ENCODE peak calls at places on chromosomes 3 and 15, in ten cellular contexts. One of them, this sample, is unnamed.

GRCh38 chr15:90840954-90841353 is 27.4 kb upstream of the FURIN start:
- DNase-seq in CD8-positive, alpha-beta memory T cell: no peak
- DNase-seq in GM23248: no peak
- DNase-seq in neural progenitor cell: no peak
- DNase-seq in psoas muscle: no peak
- DNase-seq in esophagus squamous epithelium: no peak
- DNase-seq in left ventricle myocardium inferior: no peak
- DNase-seq in transverse colon: no peak
- DNase-seq in lower lobe of right lung: no peak
- DNase-seq in adrenal gland: no peak
- DNase-seq in this sample: no peak

GRCh38 chr3:156291269-156292123 is 171.1 kb downstream of the KCNAB1 start:
- DNase-seq in adrenal gland: peak; percentile 26
- DNase-seq in CD8-positive, alpha-beta memory T cell: peak; percentile 21
- DNase-seq in GM23248: peak; percentile 58
- DNase-seq in left ventricle myocardium inferior: peak; percentile 15
- DNase-seq in neural progenitor cell: peak; percentile 76
- DNase-seq in esophagus squamous epithelium: no peak
- DNase-seq in transverse colon: no peak
- DNase-seq in psoas muscle: no peak
- DNase-seq in lower lobe of right lung: no peak
- DNase-seq in this sample: no peak

GRCh38 chr3:157611176-157611575 is 108.0 kb upstream of the VEPH1 start:
- DNase-seq in GM23248: no peak
- DNase-seq in neural progenitor cell: no peak
- DNase-seq in left ventricle myocardium inferior: no peak
- DNase-seq in lower lobe of right lung: no peak
- DNase-seq in psoas muscle: no peak
- DNase-seq in esophagus squamous epithelium: no peak
- DNase-seq in transverse colon: no peak
- DNase-seq in adrenal gland: no peak
- DNase-seq in CD8-positive, alpha-beta memory T cell: no peak
- DNase-seq in this sample: no peak

GRCh38 chr3:71703796-71704195 is 21.4 kb downstream of the EIF4E3 start:
- DNase-seq in esophagus squamous epithelium: no peak
- DNase-seq in psoas muscle: no peak
- DNase-seq in left ventricle myocardium inferior: no peak
- DNase-seq in neural progenitor cell: no peak
- DNase-seq in adrenal gland: no peak
- DNase-seq in GM23248: no peak
- DNase-seq in lower lobe of right lung: no peak
- DNase-seq in transverse colon: no peak
- DNase-seq in CD8-positive, alpha-beta memory T cell: no peak
- DNase-seq in this sample: no peak

GRCh38 chr3:114756506-114757279 is 390.4 kb downstream of the ZBTB20 start:
- DNase-seq in lower lobe of right lung: no peak
- DNase-seq in transverse colon: no peak
- DNase-seq in esophagus squamous epithelium: no peak
- DNase-seq in adrenal gland: no peak
- DNase-seq in neural progenitor cell: no peak
- DNase-seq in CD8-positive, alpha-beta memory T cell: no peak
- DNase-seq in left ventricle myocardium inferior: no peak
- DNase-seq in GM23248: peak; percentile 90
- DNase-seq in psoas muscle: no peak
- DNase-seq in this sample: no peak

GRCh38 chr3:13316603-13317002 is 103.5 kb downstream of the NUP210 start:
- DNase-seq in GM23248: no peak
- DNase-seq in psoas muscle: no peak
- DNase-seq in CD8-positive, alpha-beta memory T cell: no peak
- DNase-seq in neural progenitor cell: no peak
- DNase-seq in lower lobe of right lung: no peak
- DNase-seq in adrenal gland: no peak
- DNase-seq in transverse colon: no peak
- DNase-seq in left ventricle myocardium inferior: no peak
- DNase-seq in esophagus squamous epithelium: no peak
- DNase-seq in this sample: no peak

GRCh38 chr3:111924283-111924682 is 54.5 kb upstream of the ABHD10 start:
- DNase-seq in adrenal gland: no peak
- DNase-seq in GM23248: no peak
- DNase-seq in psoas muscle: peak; percentile 85
- DNase-seq in left ventricle myocardium inferior: peak; percentile 64
- DNase-seq in lower lobe of right lung: peak; percentile 50
- DNase-seq in CD8-positive, alpha-beta memory T cell: no peak
- DNase-seq in transverse colon: peak; percentile 39
- DNase-seq in neural progenitor cell: no peak
- DNase-seq in esophagus squamous epithelium: no peak
- DNase-seq in this sample: no peak

GRCh38 chr15:82045179-82045891 is 483 bp downstream of the MEX3B start:
- DNase-seq in CD8-positive, alpha-beta memory T cell: peak; percentile 17
- DNase-seq in lower lobe of right lung: peak; percentile 67
- DNase-seq in transverse colon: peak; percentile 20
- DNase-seq in GM23248: peak; percentile 80
- DNase-seq in left ventricle myocardium inferior: peak; percentile 44
- DNase-seq in psoas muscle: peak; percentile 67
- DNase-seq in adrenal gland: peak; percentile 41
- DNase-seq in esophagus squamous epithelium: no peak
- DNase-seq in neural progenitor cell: peak; percentile 80
- DNase-seq in this sample: peak; percentile 66

GRCh38 chr15:67462802-67463201 is 58.1 kb upstream of the C15orf61 start:
- DNase-seq in esophagus squamous epithelium: no peak
- DNase-seq in GM23248: no peak
- DNase-seq in left ventricle myocardium inferior: no peak
- DNase-seq in neural progenitor cell: no peak
- DNase-seq in adrenal gland: no peak
- DNase-seq in psoas muscle: no peak
- DNase-seq in transverse colon: no peak
- DNase-seq in CD8-positive, alpha-beta memory T cell: no peak
- DNase-seq in lower lobe of right lung: no peak
- DNase-seq in this sample: no peak

GRCh38 chr3:8501388-8502131 is at the start of gene LMCD1:
- DNase-seq in esophagus squamous epithelium: peak; percentile 52
- DNase-seq in lower lobe of right lung: peak; percentile 95
- DNase-seq in transverse colon: peak; percentile 95
- DNase-seq in left ventricle myocardium inferior: peak; percentile 96
- DNase-seq in GM23248: peak; percentile 98
- DNase-seq in adrenal gland: peak; percentile 94
- DNase-seq in CD8-positive, alpha-beta memory T cell: peak; percentile 42
- DNase-seq in neural progenitor cell: peak; percentile 97
- DNase-seq in psoas muscle: peak; percentile 98
- DNase-seq in this sample: peak; percentile 96

GRCh38 chr3:13776253-13777050 is 103.4 kb downstream of the WNT7A start:
- DNase-seq in CD8-positive, alpha-beta memory T cell: no peak
- DNase-seq in psoas muscle: no peak
- DNase-seq in esophagus squamous epithelium: no peak
- DNase-seq in left ventricle myocardium inferior: no peak
- DNase-seq in lower lobe of right lung: no peak
- DNase-seq in neural progenitor cell: no peak
- DNase-seq in adrenal gland: no peak
- DNase-seq in GM23248: no peak
- DNase-seq in transverse colon: no peak
- DNase-seq in this sample: no peak

GRCh38 chr3:42746455-42747450 is 26.3 kb downstream of the CCDC13 start:
- DNase-seq in esophagus squamous epithelium: no peak
- DNase-seq in CD8-positive, alpha-beta memory T cell: no peak
- DNase-seq in transverse colon: no peak
- DNase-seq in left ventricle myocardium inferior: no peak
- DNase-seq in psoas muscle: no peak
- DNase-seq in neural progenitor cell: peak; percentile 38
- DNase-seq in adrenal gland: no peak
- DNase-seq in GM23248: no peak
- DNase-seq in lower lobe of right lung: no peak
- DNase-seq in this sample: no peak

GRCh38 chr15:29920515-29920914 is 98.2 kb upstream of the TJP1 start:
- DNase-seq in psoas muscle: no peak
- DNase-seq in CD8-positive, alpha-beta memory T cell: no peak
- DNase-seq in neural progenitor cell: no peak
- DNase-seq in left ventricle myocardium inferior: no peak
- DNase-seq in esophagus squamous epithelium: no peak
- DNase-seq in adrenal gland: no peak
- DNase-seq in lower lobe of right lung: peak; percentile 64
- DNase-seq in transverse colon: no peak
- DNase-seq in GM23248: peak; percentile 24
- DNase-seq in this sample: no peak

GRCh38 chr15:83115831-83116565 is 8.6 kb downstream of the TM6SF1 start:
- DNase-seq in GM23248: no peak
- DNase-seq in left ventricle myocardium inferior: no peak
- DNase-seq in lower lobe of right lung: no peak
- DNase-seq in esophagus squamous epithelium: no peak
- DNase-seq in CD8-positive, alpha-beta memory T cell: no peak
- DNase-seq in psoas muscle: no peak
- DNase-seq in neural progenitor cell: no peak
- DNase-seq in transverse colon: no peak
- DNase-seq in adrenal gland: no peak
- DNase-seq in this sample: no peak

DNA sequence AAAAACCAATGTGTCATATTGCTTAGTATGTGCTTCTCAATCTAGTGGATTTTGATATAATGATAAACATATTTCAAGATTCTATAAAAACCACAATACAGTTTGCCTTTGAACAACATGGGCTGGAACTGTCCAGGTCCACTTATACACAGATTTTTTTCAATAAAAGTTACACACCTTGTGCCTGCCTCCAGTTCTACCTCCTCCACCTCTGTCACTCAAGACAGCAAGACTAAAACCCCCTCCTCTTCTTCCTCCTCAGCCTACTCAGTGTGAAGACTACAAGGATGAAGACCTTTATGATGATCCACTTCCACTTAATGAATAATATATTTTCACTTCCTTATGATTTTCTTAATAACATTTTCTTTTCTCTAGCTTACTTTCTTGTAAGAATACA is 5.7 kb downstream of the SETD2 start:
- DNase-seq in neural progenitor cell: no peak
- DNase-seq in CD8-positive, alpha-beta memory T cell: no peak
- DNase-seq in transverse colon: no peak
- DNase-seq in lower lobe of right lung: no peak
- DNase-seq in psoas muscle: no peak
- DNase-seq in esophagus squamous epithelium: no peak
- DNase-seq in left ventricle myocardium inferior: no peak
- DNase-seq in adrenal gland: no peak
- DNase-seq in GM23248: no peak
- DNase-seq in this sample: no peak
- H3K4me1 ChIP-seq in neural progenitor cell: peaks cover 28% of the 10 kb centered on the region
- H3K4me1 ChIP-seq in CD8-positive, alpha-beta memory T cell: peaks cover 73% of the 10 kb centered on the region
- H3K4me1 ChIP-seq in transverse colon: peaks cover 53% of the 10 kb centered on the region
- H3K4me1 ChIP-seq in lower lobe of right lung: peaks cover 72% of the 10 kb centered on the region
- H3K4me1 ChIP-seq in psoas muscle: peaks cover 65% of the 10 kb centered on the region
- H3K4me1 ChIP-seq in esophagus squamous epithelium: peaks cover 90% of the 10 kb centered on the region
- H3K4me1 ChIP-seq in left ventricle myocardium inferior: peaks cover 90% of the 10 kb centered on the region
- H3K4me1 ChIP-seq in adrenal gland: peaks cover 25% of the 10 kb centered on the region
- H3K4me1 ChIP-seq in GM23248: peaks cover 36% of the 10 kb centered on the region
- H3K4me1 ChIP-seq in this sample: peaks cover 15% of the 10 kb centered on the region

GRCh38 chr3:152021951-152022461 is 148.6 kb downstream of the SUCNR1 start:
- DNase-seq in adrenal gland: no peak
- DNase-seq in GM23248: peak; percentile 81
- DNase-seq in neural progenitor cell: no peak
- DNase-seq in left ventricle myocardium inferior: no peak
- DNase-seq in transverse colon: no peak
- DNase-seq in lower lobe of right lung: peak; percentile 38
- DNase-seq in esophagus squamous epithelium: no peak
- DNase-seq in psoas muscle: no peak
- DNase-seq in CD8-positive, alpha-beta memory T cell: no peak
- DNase-seq in this sample: no peak
- H3K4me1 ChIP-seq in adrenal gland: no peaks in the 10 kb centered on the region
- H3K4me1 ChIP-seq in GM23248: peaks cover 34% of the 10 kb centered on the region
- H3K4me1 ChIP-seq in neural progenitor cell: no peaks in the 10 kb centered on the region
- H3K4me1 ChIP-seq in left ventricle myocardium inferior: no peaks in the 10 kb centered on the region
- H3K4me1 ChIP-seq in transverse colon: peaks cover 8% of the 10 kb centered on the region
- H3K4me1 ChIP-seq in lower lobe of right lung: peaks cover 9% of the 10 kb centered on the region
- H3K4me1 ChIP-seq in esophagus squamous epithelium: peaks cover 25% of the 10 kb centered on the region
- H3K4me1 ChIP-seq in psoas muscle: no peaks in the 10 kb centered on the region
- H3K4me1 ChIP-seq in CD8-positive, alpha-beta memory T cell: no peaks in the 10 kb centered on the region
- H3K4me1 ChIP-seq in this sample: no peaks in the 10 kb centered on the region

GRCh38 chr15:98853593-98854420 is 153.8 kb downstream of the PGPEP1L start:
- DNase-seq in transverse colon: peak; percentile 38
- DNase-seq in lower lobe of right lung: peak; percentile 52
- DNase-seq in neural progenitor cell: peak; percentile 47
- DNase-seq in GM23248: peak; percentile 55
- DNase-seq in CD8-positive, alpha-beta memory T cell: no peak
- DNase-seq in adrenal gland: no peak
- DNase-seq in left ventricle myocardium inferior: no peak
- DNase-seq in psoas muscle: peak; percentile 52
- DNase-seq in esophagus squamous epithelium: no peak
- DNase-seq in this sample: peak; percentile 49

GRCh38 chr15:98856540-98856907 is 151.1 kb downstream of the PGPEP1L start:
- DNase-seq in esophagus squamous epithelium: no peak
- DNase-seq in neural progenitor cell: no peak
- DNase-seq in psoas muscle: no peak
- DNase-seq in left ventricle myocardium inferior: no peak
- DNase-seq in transverse colon: no peak
- DNase-seq in lower lobe of right lung: no peak
- DNase-seq in GM23248: peak; percentile 92
- DNase-seq in adrenal gland: no peak
- DNase-seq in CD8-positive, alpha-beta memory T cell: no peak
- DNase-seq in this sample: no peak

GRCh38 chr15:98854496-98854895 is 153.1 kb downstream of the PGPEP1L start:
- DNase-seq in transverse colon: no peak
- DNase-seq in lower lobe of right lung: no peak
- DNase-seq in psoas muscle: no peak
- DNase-seq in esophagus squamous epithelium: no peak
- DNase-seq in adrenal gland: no peak
- DNase-seq in left ventricle myocardium inferior: no peak
- DNase-seq in CD8-positive, alpha-beta memory T cell: no peak
- DNase-seq in GM23248: no peak
- DNase-seq in neural progenitor cell: no peak
- DNase-seq in this sample: no peak

GRCh38 chr15:98855815-98856539 is 151.6 kb downstream of the PGPEP1L start:
- DNase-seq in adrenal gland: no peak
- DNase-seq in CD8-positive, alpha-beta memory T cell: no peak
- DNase-seq in lower lobe of right lung: no peak
- DNase-seq in neural progenitor cell: peak; percentile 42
- DNase-seq in left ventricle myocardium inferior: no peak
- DNase-seq in esophagus squamous epithelium: no peak
- DNase-seq in GM23248: no peak
- DNase-seq in transverse colon: no peak
- DNase-seq in psoas muscle: no peak
- DNase-seq in this sample: no peak

GRCh38 chr15:98855067-98855814 is 152.4 kb downstream of the PGPEP1L start:
- DNase-seq in neural progenitor cell: no peak
- DNase-seq in left ventricle myocardium inferior: no peak
- DNase-seq in CD8-positive, alpha-beta memory T cell: no peak
- DNase-seq in psoas muscle: no peak
- DNase-seq in transverse colon: no peak
- DNase-seq in lower lobe of right lung: no peak
- DNase-seq in adrenal gland: no peak
- DNase-seq in esophagus squamous epithelium: no peak
- DNase-seq in GM23248: no peak
- DNase-seq in this sample: no peak
- H3K4me1 ChIP-seq in neural progenitor cell: peaks cover 54% of the 10 kb centered on the region
- H3K4me1 ChIP-seq in left ventricle myocardium inferior: peaks cover 86% of the 10 kb centered on the region
- H3K4me1 ChIP-seq in CD8-positive, alpha-beta memory T cell: peaks cover 29% of the 10 kb centered on the region
- H3K4me1 ChIP-seq in psoas muscle: peaks cover 26% of the 10 kb centered on the region
- H3K4me1 ChIP-seq in transverse colon: peaks cover 35% of the 10 kb centered on the region
- H3K4me1 ChIP-seq in lower lobe of right lung: peaks cover 60% of the 10 kb centered on the region
- H3K4me1 ChIP-seq in adrenal gland: peaks cover 15% of the 10 kb centered on the region
- H3K4me1 ChIP-seq in esophagus squamous epithelium: peaks cover 99% of the 10 kb centered on the region
- H3K4me1 ChIP-seq in GM23248: peaks cover 76% of the 10 kb centered on the region
- H3K4me1 ChIP-seq in this sample: peaks cover 35% of the 10 kb centered on the region

DNA sequence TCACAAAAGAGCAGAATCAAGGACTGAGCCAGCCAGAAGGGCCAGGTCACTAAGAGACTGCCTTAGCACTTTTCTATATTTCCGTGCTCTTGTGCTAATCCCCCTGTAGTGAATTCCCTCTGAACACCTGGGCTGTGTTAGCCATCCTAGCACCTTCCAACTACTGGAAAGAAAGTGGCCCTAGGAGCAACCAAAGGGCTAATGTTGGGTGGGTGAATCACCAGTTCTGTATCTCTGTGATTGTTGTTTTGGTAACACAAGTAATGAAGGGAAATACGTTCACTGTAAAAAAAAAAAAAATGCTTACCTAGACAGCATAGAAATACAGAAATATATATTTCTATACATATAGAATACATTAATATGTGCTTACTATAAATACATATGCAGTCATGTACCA is 43.9 kb downstream of the PXYLP1 start:
- DNase-seq in lower lobe of right lung: no peak
- DNase-seq in left ventricle myocardium inferior: no peak
- DNase-seq in GM23248: peak; percentile 9
- DNase-seq in transverse colon: no peak
- DNase-seq in adrenal gland: no peak
- DNase-seq in psoas muscle: no peak
- DNase-seq in esophagus squamous epithelium: no peak
- DNase-seq in neural progenitor cell: no peak
- DNase-seq in CD8-positive, alpha-beta memory T cell: no peak
- DNase-seq in this sample: no peak
- H3K4me1 ChIP-seq in lower lobe of right lung: peaks cover 14% of the 10 kb centered on the region
- H3K4me1 ChIP-seq in left ventricle myocardium inferior: peaks cover 35% of the 10 kb centered on the region
- H3K4me1 ChIP-seq in GM23248: peaks cover 36% of the 10 kb centered on the region
- H3K4me1 ChIP-seq in transverse colon: no peaks in the 10 kb centered on the region
- H3K4me1 ChIP-seq in adrenal gland: peaks cover 4% of the 10 kb centered on the region
- H3K4me1 ChIP-seq in psoas muscle: peaks cover 7% of the 10 kb centered on the region
- H3K4me1 ChIP-seq in esophagus squamous epithelium: peaks cover 13% of the 10 kb centered on the region
- H3K4me1 ChIP-seq in neural progenitor cell: peaks cover 9% of the 10 kb centered on the region
- H3K4me1 ChIP-seq in CD8-positive, alpha-beta memory T cell: peaks cover 24% of the 10 kb centered on the region
- H3K4me1 ChIP-seq in this sample: peaks cover 1% of the 10 kb centered on the region